ENCODE peak calls at places on chromosomes 3 and 15, in ten cellular contexts. Z is HEK293T; W is fibroblast of mammary gland; H is NCI-H1105; E is activated CD4-positive, alpha-beta T cell treated with anti-CD3 and anti-CD28 coated beads, Interleukin-2, amount 50 U/mL, for 4 hours; V is ACHN; A is cardiac muscle cell; R is kidney glomerular epithelial cell; T is CD8-positive, alpha-beta memory T cell; D is left lung. M is an unnamed sample.

GRCh38 chr3:27669505-27670085 is 52.5 kb downstream of the EOMES start:
- DNase-seq in Z (no peak), W (no peak), H (no peak), E (no peak), V (no peak), A (no peak), R (no peak), T (no peak), D (no peak), M (no peak)

GRCh38 chr15:31439328-31439727 is 112.7 kb downstream of the KLF13 start:
- DNase-seq in Z (no peak), W (peak; percentile 41), H (no peak), E (no peak), V (peak; percentile 26), A (no peak), R (no peak), T (peak; percentile 50), D (no peak), M (no peak)

GRCh38 chr3:28080716-28081115 is 160.7 kb upstream of the CMC1 start:
- DNase-seq in Z (no peak), W (no peak), H (no peak), E (no peak), V (no peak), A (no peak), R (no peak), T (no peak), D (no peak), M (no peak)

GRCh38 chr15:56307180-56307579 is 58.0 kb upstream of the TEX9 start:
- DNase-seq in Z (no peak), W (no peak), H (peak; percentile 61), E (no peak), V (no peak), A (no peak), R (no peak), T (no peak), D (no peak), M (no peak)

GRCh38 chr15:57405133-57405532 is 28.8 kb downstream of the CGNL1 start:
- DNase-seq in Z (no peak), W (no peak), H (no peak), E (no peak), V (no peak), A (no peak), R (no peak), T (no peak), D (no peak), M (no peak)

GRCh38 chr3:128804017-128804816 is 75.2 kb upstream of the ACAD9 start:
- DNase-seq in Z (no peak), W (peak; percentile 51), H (no peak), E (peak; percentile 52), V (peak; percentile 59), A (no peak), R (peak; percentile 59), T (peak; percentile 64), D (no peak), M (peak; percentile 55)

GRCh38 chr3:49199244-49199899 is 28.0 kb downstream of the KLHDC8B start:
- DNase-seq in Z (no peak), W (peak; percentile 87), H (no peak), E (no peak), V (no peak), A (no peak), R (no peak), T (no peak), D (peak; percentile 89), M (peak; percentile 3)

GRCh38 chr15:96331141-96331941 is 841 bp downstream of the NR2F2 start:
- DNase-seq in Z (no peak), W (peak; percentile 57), H (no peak), E (no peak), V (peak; percentile 22), A (no peak), R (no peak), T (no peak), D (peak; percentile 34), M (no peak)

GRCh38 chr15:31569836-31570235 is 243.2 kb downstream of the KLF13 start:
- DNase-seq in Z (no peak), W (no peak), H (no peak), E (no peak), V (no peak), A (no peak), R (no peak), T (no peak), D (no peak), M (no peak)

GRCh38 chr3:185558395-185558794 is 6.0 kb upstream of the LIPH start:
- DNase-seq in Z (no peak), W (no peak), H (no peak), E (no peak), V (peak; percentile 23), A (no peak), R (no peak), T (no peak), D (peak; percentile 64), M (no peak)

GRCh38 chr3:148902173-148902791 is 37.2 kb downstream of the CPA3 start:
- DNase-seq in Z (no peak), W (peak; percentile 64), H (no peak), E (no peak), V (no peak), A (no peak), R (no peak), T (no peak), D (no peak), M (no peak)

GRCh38 chr3:194140520-194141414 is 4.8 kb downstream of the HES1 start:
- DNase-seq in Z (peak; percentile 37), W (peak; percentile 53), H (peak; percentile 58), E (no peak), V (peak; percentile 65), A (peak; percentile 71), R (no peak), T (no peak), D (peak; percentile 49), M (peak; percentile 8)

GRCh38 chr15:90681480-90681879 is 35.7 kb upstream of the BLM start:
- DNase-seq in Z (no peak), W (peak; percentile 98), H (no peak), E (no peak), V (no peak), A (no peak), R (peak; percentile 19), T (no peak), D (peak; percentile 40), M (no peak)

GRCh38 chr15:57415559-57415958 is 39.3 kb downstream of the CGNL1 start:
- DNase-seq in Z (no peak), W (peak; percentile 6), H (no peak), E (no peak), V (no peak), A (no peak), R (no peak), T (no peak), D (no peak), M (no peak)

GRCh38 chr3:27127879-27128278 is 241.3 kb downstream of the NEK10 start:
- DNase-seq in Z (no peak), W (no peak), H (no peak), E (no peak), V (no peak), A (no peak), R (no peak), T (no peak), D (no peak), M (no peak)

GRCh38 chr3:161163297-161163696 is 57.8 kb upstream of the NMD3 start:
- DNase-seq in Z (no peak), W (peak; percentile 96), H (no peak), E (no peak), V (peak; percentile 89), A (no peak), R (peak; percentile 98), T (no peak), D (no peak), M (no peak)

GRCh38 chr3:57709559-57709958 is 16.7 kb upstream of the DENND6A start:
- DNase-seq in Z (no peak), W (no peak), H (no peak), E (no peak), V (no peak), A (no peak), R (no peak), T (no peak), D (no peak), M (no peak)

GRCh38 chr3:41369838-41370237 is 170.5 kb downstream of the CTNNB1 start:
- DNase-seq in Z (peak; percentile 33), W (no peak), H (peak; percentile 14), E (no peak), V (no peak), A (no peak), R (no peak), T (no peak), D (no peak), M (no peak)

GRCh38 chr3:134494539-134494938 is 8.7 kb downstream of the CEP63 start:
- DNase-seq in Z (no peak), W (peak; percentile 38), H (no peak), E (no peak), V (no peak), A (no peak), R (no peak), T (no peak), D (no peak), M (no peak)

GRCh38 chr15:31607656-31608055 is 281.0 kb downstream of the KLF13 start:
- DNase-seq in Z (no peak), W (no peak), H (no peak), E (no peak), V (no peak), A (no peak), R (no peak), T (no peak), D (no peak), M (no peak)

GRCh38 chr3:134643150-134643675 is 7.6 kb downstream of the KY start:
- DNase-seq in Z (no peak), W (no peak), H (no peak), E (no peak), V (no peak), A (no peak), R (no peak), T (no peak), D (no peak), M (no peak)

GRCh38 chr15:41919201-41919820 is 25.5 kb upstream of the SPTBN5 start:
- DNase-seq in Z (no peak), W (no peak), H (no peak), E (no peak), V (no peak), A (no peak), R (no peak), T (no peak), D (no peak), M (no peak)

GRCh38 chr15:58852347-58852746 is 81.1 kb downstream of the SLTM start:
- DNase-seq in Z (no peak), W (peak; percentile 40), H (no peak), E (no peak), V (peak; percentile 4), A (no peak), R (no peak), T (no peak), D (no peak), M (no peak)

GRCh38 chr3:79012946-79013362 is 754.8 kb downstream of the ROBO1 start:
- DNase-seq in Z (no peak), W (no peak), H (no peak), E (no peak), V (no peak), A (no peak), R (no peak), T (no peak), D (no peak), M (no peak)

GRCh38 chr15:41827290-41827879 is 507 bp upstream of the JMJD7 start:
- DNase-seq in Z (peak; percentile 10), W (no peak), H (peak; percentile 15), E (peak; percentile 13), V (no peak), A (peak; percentile 15), R (no peak), T (no peak), D (no peak), M (peak; percentile 32)

GRCh38 chr3:55330756-55331155 is 156.3 kb downstream of the WNT5A start:
- DNase-seq in Z (no peak), W (peak; percentile 25), H (no peak), E (no peak), V (peak; percentile 14), A (no peak), R (no peak), T (no peak), D (no peak), M (no peak)

GRCh38 chr3:71121429-71122167 is 461.9 kb downstream of the FOXP1 start:
- DNase-seq in Z (no peak), W (no peak), H (no peak), E (no peak), V (no peak), A (no peak), R (peak; percentile 28), T (no peak), D (no peak), M (no peak)

GRCh38 chr3:179432021-179432420 is 19.2 kb downstream of the GNB4 start:
- DNase-seq in Z (no peak), W (no peak), H (no peak), E (no peak), V (no peak), A (no peak), R (no peak), T (no peak), D (peak; percentile 54), M (no peak)

M was measured in activated naive CD4-positive, alpha-beta T cell treated with Interleukin-2 at 50 U/mL for 16 hours.